ENCODE peak calls at places on chromosomes 5 and 9, in ten cellular contexts. M, P, Z, Q, W, G, E, N, L and U are unnamed samples.

GRCh38 chr5:126628102-126628501 is 27.4 kb downstream of the PHAX start:
- DNase-seq in E (no peak), Z (no peak), G (no peak), M (no peak), P (no peak), W (no peak), Q (no peak), N (no peak), L (no peak), U (no peak)

GRCh38 chr5:42951169-42951846 is 88.8 kb downstream of the ANXA2R start:
- DNase-seq in Q (no peak), M (no peak), E (peak; percentile 77), N (peak; percentile 45), L (peak; percentile 43), G (no peak), Z (peak; percentile 26), P (no peak), W (no peak), U (no peak)

GRCh38 chr5:72651779-72652178 is 144.6 kb upstream of the ZNF366 start:
- DNase-seq in N (no peak), P (no peak), M (no peak), E (no peak), W (peak; percentile 9), Z (no peak), G (no peak), L (no peak), Q (no peak), U (no peak)

GRCh38 chr5:179166886-179167841 is 107.0 kb downstream of the ZNF354C start:
- DNase-seq in M (no peak), W (no peak), P (peak; percentile 72), Z (peak; percentile 36), N (peak; percentile 97), L (peak; percentile 27), E (peak; percentile 72), Q (peak; percentile 79), G (peak; percentile 70), U (peak; percentile 51)

GRCh38 chr5:65213921-65214525 is 267.7 kb downstream of the ADAMTS6 start:
- DNase-seq in M (peak; percentile 13), Q (peak; percentile 14), W (peak; percentile 49), Z (peak; percentile 13), P (peak; percentile 19), L (peak; percentile 39), E (no peak), G (peak; percentile 2), N (peak; percentile 46), U (no peak)

GRCh38 chr9:129697956-129698757 is 32.7 kb downstream of the PRRX2 start:
- DNase-seq in M (no peak), W (no peak), Q (no peak), L (no peak), N (peak; percentile 67), E (no peak), G (no peak), P (no peak), Z (peak; percentile 46), U (no peak)

GRCh38 chr9:122526602-122527001 is 491 bp downstream of the OR1N1 start:
- DNase-seq in P (no peak), N (no peak), Z (no peak), E (no peak), M (no peak), L (no peak), W (no peak), G (no peak), Q (no peak), U (no peak)

GRCh38 chr9:115088856-115089255 is 29.1 kb downstream of the TNC start:
- DNase-seq in G (no peak), Z (no peak), W (peak; percentile 32), P (no peak), N (no peak), E (no peak), M (no peak), L (peak; percentile 65), Q (no peak), U (no peak)

GRCh38 chr9:131530930-131531832 is at the start of gene UCK1:
- DNase-seq in P (peak; percentile 79), M (peak; percentile 69), E (peak; percentile 99), Z (peak; percentile 81), N (peak; percentile 100), L (peak; percentile 62), G (peak; percentile 72), W (peak; percentile 41), Q (peak; percentile 80), U (peak; percentile 78)

GRCh38 chr5:149441194-149441753 is 62.2 kb upstream of the IL17B start:
- DNase-seq in M (no peak), E (no peak), Q (no peak), W (no peak), G (no peak), Z (no peak), N (no peak), P (no peak), L (no peak), U (no peak)

GRCh38 chr9:138028596-138028995 is 151.0 kb downstream of the CACNA1B start:
- DNase-seq in P (no peak), N (no peak), L (no peak), M (no peak), Q (peak; percentile 43), G (no peak), E (no peak), Z (no peak), W (no peak), U (no peak)

GRCh38 chr9:78035369-78035993 is 3.9 kb upstream of the GNAQ start:
- DNase-seq in M (peak; percentile 61), L (peak; percentile 84), E (peak; percentile 37), P (peak; percentile 59), Z (no peak), G (peak; percentile 51), Q (peak; percentile 72), N (peak; percentile 65), W (peak; percentile 65), U (peak; percentile 54)

GRCh38 chr5:83595217-83595616 is 123.7 kb downstream of the VCAN start:
- DNase-seq in Z (no peak), P (no peak), E (no peak), N (no peak), G (no peak), M (no peak), Q (no peak), L (no peak), W (no peak), U (no peak)

GRCh38 chr9:89854715-89855475 is 250.1 kb downstream of the GADD45G start:
- DNase-seq in Z (no peak), P (no peak), M (no peak), W (no peak), N (no peak), G (no peak), E (no peak), L (no peak), Q (peak; percentile 4), U (no peak)

DNA sequence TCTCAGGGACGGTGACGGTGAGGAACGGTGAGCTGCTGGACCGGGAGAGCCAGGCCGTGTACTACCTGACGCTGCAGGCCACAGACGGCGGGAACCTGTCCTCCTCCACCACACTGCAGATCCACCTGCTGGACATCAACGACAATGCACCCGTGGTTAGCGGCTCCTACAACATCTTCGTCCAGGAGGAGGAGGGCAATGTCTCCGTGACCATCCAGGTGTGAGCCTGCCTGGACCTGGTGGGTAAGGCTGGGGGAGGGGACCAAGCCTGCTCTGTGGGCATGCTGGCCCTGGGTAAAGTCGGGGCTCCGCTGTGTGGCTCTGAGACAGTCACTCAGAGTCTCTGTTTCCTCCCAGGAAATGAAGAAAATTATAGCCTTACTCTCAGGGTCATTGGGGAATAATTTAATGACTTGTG is 29.3 kb downstream of the CDHR2 start:
- DNase-seq in E (peak; percentile 65), L (peak; percentile 38), N (peak; percentile 77), M (peak; percentile 68), W (peak; percentile 77), Q (peak; percentile 80), Z (peak; percentile 23), P (peak; percentile 62), G (peak; percentile 29), U (peak; percentile 73)
- TF ChIP-seq CTCF in E (peak; percentile 27), L (peak; percentile 32), N (peak; percentile 40), M (peak; percentile 88), W (peak; percentile 96), Q (no peak), Z (peak; percentile 55), P (peak; percentile 72), G (peak; percentile 71), U (peak; percentile 72)

DNA sequence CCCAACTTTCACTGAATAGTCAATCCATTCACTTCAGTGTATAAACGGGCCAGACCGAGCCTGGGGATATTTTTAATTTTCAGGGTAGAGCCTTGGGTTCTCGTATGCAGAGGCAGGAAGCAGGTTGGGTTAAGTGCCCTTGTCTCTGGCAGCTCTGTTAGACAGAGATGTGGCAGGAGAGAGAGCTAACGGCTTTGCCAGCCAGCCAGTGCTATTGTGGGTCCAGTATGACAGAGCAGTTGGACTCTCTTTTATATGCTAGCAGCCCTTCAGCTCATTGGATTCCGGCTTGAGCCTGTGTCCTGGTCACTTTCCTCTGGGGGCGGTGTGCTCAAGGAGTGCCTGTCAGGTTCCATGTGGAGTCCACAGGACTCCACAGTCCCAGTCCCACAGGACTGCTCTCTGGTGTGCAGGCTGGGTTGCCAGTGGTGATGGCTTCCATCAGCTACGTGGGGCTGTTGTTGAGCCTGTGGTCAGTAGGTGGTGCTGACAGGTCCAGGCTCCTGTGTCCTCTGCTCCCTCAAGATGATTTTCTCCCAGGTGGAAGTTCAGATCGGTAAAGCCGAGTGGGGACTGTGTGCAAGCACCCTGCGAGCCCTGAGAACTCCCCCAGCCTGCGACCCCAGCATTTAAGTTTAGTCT is 14.3 kb downstream of the CLTA start:
- DNase-seq in N (peak; percentile 33), P (peak; percentile 34), Z (no peak), E (no peak), Q (peak; percentile 46), L (no peak), G (no peak), M (no peak), W (no peak), U (no peak)
- TF ChIP-seq CTCF in N (no peak), P (peak; percentile 13), Z (peak; percentile 33), E (peak; percentile 11), Q (no peak), L (peak; percentile 21), G (peak; percentile 26), M (peak; percentile 24), W (peak; percentile 40), U (no peak)

DNA sequence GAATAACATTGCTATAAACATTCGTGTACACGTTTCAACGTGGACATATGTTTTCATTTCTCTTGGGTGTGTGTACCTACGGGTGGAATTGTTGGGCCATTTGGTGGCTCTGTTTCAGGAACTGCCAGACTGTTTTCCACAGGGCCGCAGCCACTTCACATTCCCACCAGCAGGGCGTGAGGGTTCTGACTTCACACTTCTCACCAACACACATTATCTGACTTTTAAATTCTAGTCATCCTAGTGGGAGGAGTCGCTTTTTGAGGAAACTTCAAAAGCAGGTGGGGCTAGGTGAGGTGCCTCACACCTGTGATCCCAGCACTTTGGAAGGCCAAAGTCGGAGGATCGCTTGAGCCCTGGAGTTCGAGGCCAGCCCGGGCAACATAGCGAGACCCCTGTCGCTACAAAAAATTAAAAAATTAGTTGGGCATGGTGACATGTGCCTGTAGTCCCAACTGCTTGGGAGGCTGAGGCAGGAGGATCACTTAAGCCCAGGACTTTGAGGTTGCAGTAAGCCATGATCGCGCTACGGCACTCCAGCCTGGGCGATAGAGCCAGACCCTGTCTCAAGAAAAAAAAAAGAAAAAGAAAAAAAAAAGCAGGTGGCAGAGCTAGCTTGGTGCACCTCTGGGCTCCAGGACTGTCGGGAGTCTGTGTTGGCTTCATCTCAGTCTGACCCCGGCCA is 28.5 kb downstream of the TSPAN17 start:
- DNase-seq in M (no peak), E (no peak), Q (no peak), Z (no peak), L (no peak), W (peak; percentile 43), G (peak; percentile 39), P (peak; percentile 54), N (no peak), U (peak; percentile 55)
- TF ChIP-seq CTCF in M (peak; percentile 63), E (no peak), Q (peak; percentile 27), Z (peak; percentile 51), L (peak; percentile 39), W (peak; percentile 64), G (peak; percentile 71), P (peak; percentile 83), N (peak; percentile 53), U (peak; percentile 77)

GRCh38 chr9:117403403-117403811 is 11.4 kb downstream of the ASTN2 start:
- DNase-seq in W (no peak), G (no peak), E (no peak), Q (peak; percentile 20), N (peak; percentile 70), P (no peak), M (no peak), L (no peak), Z (no peak), U (no peak)
- TF ChIP-seq CTCF in W (no peak), G (no peak), E (no peak), Q (no peak), N (no peak), P (no peak), M (no peak), L (no peak), Z (no peak), U (no peak)